ENCODE peak calls at places on chromosomes 13 and 19, in five cellular contexts. E is tibial nerve, H is brain microvascular endothelial cell, Z is SK-N-MC, M is HCT116. O is an unnamed sample.

GRCh38 chr19:51116736-51117135 is 8.0 kb upstream of the SIGLEC9 start:
- DNase-seq in E (no peak), H (no peak), Z (no peak), M (no peak), O (no peak)

GRCh38 chr13:27679896-27680295 is 58.2 kb downstream of the POLR1D start:
- DNase-seq in E (no peak), H (no peak), Z (no peak), M (no peak), O (no peak)

GRCh38 chr13:77038907-77039470 is 12.0 kb upstream of the FBXL3 start:
- DNase-seq in E (no peak), H (no peak), Z (no peak), M (no peak), O (no peak)

GRCh38 chr19:52695996-52696395 is 38.8 kb downstream of the ZNF611 start:
- DNase-seq in E (no peak), H (no peak), Z (no peak), M (no peak), O (no peak)

GRCh38 chr13:48975926-48976676 is 389 bp downstream of the FNDC3A start:
- DNase-seq in E (peak), H (peak), Z (no peak), M (peak), O (peak)

GRCh38 chr13:25764378-25764777 is 287.4 kb downstream of the SHISA2 start:
- DNase-seq in E (no peak), H (no peak), Z (no peak), M (no peak), O (no peak)

GRCh38 chr19:4473011-4473410 is 914 bp downstream of the HDGFL2 start:
- DNase-seq in E (no peak), H (no peak), Z (no peak), M (no peak), O (no peak)

GRCh38 chr13:46996316-46996715 is 99.5 kb upstream of the HTR2A start:
- DNase-seq in E (no peak), H (no peak), Z (no peak), M (no peak), O (no peak)

GRCh38 chr19:31572671-31573298 is 223.5 kb upstream of the TSHZ3 start:
- DNase-seq in E (no peak), H (no peak), Z (no peak), M (no peak), O (no peak)

GRCh38 chr19:4997297-4997696 is 28.4 kb downstream of the KDM4B start:
- DNase-seq in E (no peak), H (no peak), Z (no peak), M (no peak), O (no peak)

GRCh38 chr19:42683917-42684513 is 56.3 kb downstream of the PSG3 start:
- DNase-seq in E (peak), H (peak), Z (no peak), M (peak), O (no peak)

GRCh38 chr19:2294377-2295335 is 12.7 kb upstream of the PEAK3 start:
- DNase-seq in E (no peak), H (no peak), Z (no peak), M (no peak), O (no peak)

GRCh38 chr13:75359266-75359665 is 122.7 kb downstream of the TBC1D4 start:
- DNase-seq in E (no peak), H (peak), Z (no peak), M (peak), O (peak)

GRCh38 chr19:38617764-38618589 is at the start of gene MAP4K1:
- DNase-seq in E (no peak), H (no peak), Z (no peak), M (no peak), O (peak)

GRCh38 chr19:55152017-55152416 is 3.0 kb upstream of the TNNT1 start:
- DNase-seq in E (no peak), H (no peak), Z (peak), M (peak), O (no peak)

GRCh38 chr13:110326263-110326904 is 19.3 kb downstream of the COL4A2 start:
- DNase-seq in E (no peak), H (no peak), Z (no peak), M (no peak), O (no peak)

GRCh38 chr13:59094149-59094548 is 1069.6 kb downstream of the DIAPH3 start:
- DNase-seq in E (no peak), H (no peak), Z (no peak), M (no peak), O (no peak)

GRCh38 chr13:38166121-38166520 is 183.5 kb upstream of the UFM1 start:
- DNase-seq in E (no peak), H (peak), Z (no peak), M (no peak), O (peak)
- H3K27ac ChIP-seq in E (no peak), H (no peak), Z (no peak), M (no peak), O (no peak)

DNA sequence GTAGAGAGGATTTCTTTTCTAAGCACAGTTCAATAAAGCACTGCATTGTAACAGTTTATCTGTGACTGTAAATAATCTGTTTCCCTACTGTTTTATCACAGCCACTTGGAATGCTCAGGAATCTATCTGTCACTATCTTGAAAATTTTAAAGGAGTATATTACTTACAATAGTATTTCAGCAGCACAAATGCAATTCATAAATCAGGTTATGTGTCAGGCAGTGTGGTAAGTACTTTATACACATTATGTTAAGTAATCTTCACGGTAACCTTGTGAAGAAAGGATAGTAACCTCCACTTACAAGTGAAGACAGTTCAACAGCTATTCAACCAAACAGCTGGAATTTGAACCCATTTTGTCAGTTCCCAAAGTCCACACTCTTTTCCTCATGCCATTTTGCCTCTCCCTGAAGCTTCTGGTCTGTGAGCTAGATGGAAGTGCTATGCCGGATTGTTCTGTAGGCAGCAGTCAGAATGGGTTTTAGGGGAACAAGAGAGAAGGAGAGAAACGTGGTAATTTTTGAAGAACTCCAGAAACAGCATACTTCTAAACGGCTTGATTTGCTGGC is 125.0 kb downstream of the KLF12 start:
- DNase-seq in E (no peak), H (no peak), Z (no peak), M (no peak), O (no peak)
- H3K27ac ChIP-seq in E (no peak), H (no peak), Z (no peak), M (no peak), O (no peak)

GRCh38 chr19:47479701-47480503 is 4.1 kb downstream of the KPTN start:
- DNase-seq in E (no peak), H (no peak), Z (no peak), M (no peak), O (no peak)
- H3K27ac ChIP-seq in E (no peak), H (no peak), Z (no peak), M (no peak), O (no peak)

GRCh38 chr13:50594276-50594970 is 249.1 kb downstream of the DLEU7 start:
- DNase-seq in E (no peak), H (no peak), Z (no peak), M (no peak), O (no peak)
- H3K27ac ChIP-seq in E (peak), H (no peak), Z (no peak), M (no peak), O (no peak)

GRCh38 chr13:114257014-114257413 is 22.3 kb downstream of the CDC16 start:
- DNase-seq in E (no peak), H (peak), Z (no peak), M (no peak), O (no peak)
- H3K27ac ChIP-seq in E (no peak), H (no peak), Z (no peak), M (no peak), O (no peak)

GRCh38 chr19:56837892-56838679 is 2.4 kb downstream of the PEG3 start:
- DNase-seq in E (peak), H (peak), Z (no peak), M (no peak), O (no peak)
- H3K27ac ChIP-seq in E (peak), H (no peak), Z (no peak), M (no peak), O (no peak)

DNA sequence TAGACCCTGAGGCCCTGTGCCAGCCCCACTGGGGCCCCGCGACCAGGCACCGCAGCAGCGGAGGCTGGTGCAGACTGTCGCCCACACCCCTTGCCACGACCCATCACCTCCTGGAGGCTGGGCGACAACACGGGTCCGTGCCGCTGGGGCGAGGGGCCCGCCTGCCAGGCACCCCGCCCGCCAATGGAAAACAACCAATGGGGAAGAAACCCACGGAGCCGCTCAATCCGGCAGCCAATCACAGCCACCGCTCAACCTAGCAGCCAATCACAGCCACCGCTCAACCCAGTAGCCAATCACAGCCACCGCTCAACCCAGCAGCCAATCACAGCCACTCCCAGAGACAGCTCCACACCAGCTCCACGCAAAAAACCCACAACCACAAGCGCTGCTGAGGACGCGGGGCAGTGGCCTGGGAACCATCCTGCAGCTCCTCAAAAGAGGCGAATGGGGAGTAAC is 29.7 kb downstream of the GPX4 start:
- DNase-seq in E (no peak), H (no peak), Z (no peak), M (peak), O (no peak)
- H3K27ac ChIP-seq in E (peak), H (no peak), Z (no peak), M (no peak), O (no peak)

O was measured in foreskin keratinocyte.